ENCODE peak calls at places on chromosomes 16 and 17, in seven cellular contexts. One of them, this sample, is unnamed. For H3K4me1 and H3K36me3, the result is how much of the 10 kb centered on the place peaks cover.

GRCh38 chr17:64781394-64781793 is 119.3 kb upstream of the SMURF2 start:
- DNase-seq in HAP-1: no peak
- DNase-seq in left ventricle myocardium inferior: peak
- DNase-seq in psoas muscle: peak
- DNase-seq in upper lobe of right lung: peak
- DNase-seq in GM23338: peak
- DNase-seq in A673: no peak
- DNase-seq in this sample: peak

GRCh38 chr16:10895053-10895946 is 18.3 kb downstream of the CIITA start:
- DNase-seq in HAP-1: peak
- DNase-seq in left ventricle myocardium inferior: peak
- DNase-seq in psoas muscle: peak
- DNase-seq in upper lobe of right lung: no peak
- DNase-seq in GM23338: peak
- DNase-seq in A673: peak
- DNase-seq in this sample: no peak

GRCh38 chr16:89922884-89923639 is at the start of gene TUBB3:
- DNase-seq in HAP-1: peak
- DNase-seq in left ventricle myocardium inferior: peak
- DNase-seq in psoas muscle: no peak
- DNase-seq in upper lobe of right lung: peak
- DNase-seq in GM23338: peak
- DNase-seq in A673: peak
- DNase-seq in this sample: peak

GRCh38 chr17:1495265-1495664 is 2.8 kb upstream of the MYO1C start:
- DNase-seq in HAP-1: no peak
- DNase-seq in left ventricle myocardium inferior: peak
- DNase-seq in psoas muscle: peak
- DNase-seq in upper lobe of right lung: no peak
- DNase-seq in GM23338: no peak
- DNase-seq in A673: no peak
- DNase-seq in this sample: no peak

GRCh38 chr17:2397247-2398171 is 3.4 kb downstream of the MNT start:
- DNase-seq in HAP-1: no peak
- DNase-seq in left ventricle myocardium inferior: no peak
- DNase-seq in psoas muscle: no peak
- DNase-seq in upper lobe of right lung: peak
- DNase-seq in GM23338: no peak
- DNase-seq in A673: no peak
- DNase-seq in this sample: no peak

GRCh38 chr16:11370084-11370931 is 25.0 kb downstream of the RMI2 start:
- DNase-seq in HAP-1: no peak
- DNase-seq in left ventricle myocardium inferior: no peak
- DNase-seq in psoas muscle: no peak
- DNase-seq in upper lobe of right lung: peak
- DNase-seq in GM23338: no peak
- DNase-seq in A673: no peak
- DNase-seq in this sample: no peak

GRCh38 chr17:42459983-42460300 is 1.3 kb downstream of the ATP6V0A1 start:
- DNase-seq in HAP-1: peak
- DNase-seq in left ventricle myocardium inferior: no peak
- DNase-seq in psoas muscle: no peak
- DNase-seq in upper lobe of right lung: no peak
- DNase-seq in GM23338: no peak
- DNase-seq in A673: no peak
- DNase-seq in this sample: no peak

GRCh38 chr17:65745241-65745640 is 183.8 kb upstream of the AXIN2 start:
- DNase-seq in HAP-1: no peak
- DNase-seq in left ventricle myocardium inferior: no peak
- DNase-seq in psoas muscle: no peak
- DNase-seq in upper lobe of right lung: no peak
- DNase-seq in GM23338: no peak
- DNase-seq in A673: no peak
- DNase-seq in this sample: no peak

GRCh38 chr17:65743313-65743665 is 181.8 kb upstream of the AXIN2 start:
- DNase-seq in HAP-1: no peak
- DNase-seq in left ventricle myocardium inferior: no peak
- DNase-seq in psoas muscle: no peak
- DNase-seq in upper lobe of right lung: no peak
- DNase-seq in GM23338: no peak
- DNase-seq in A673: no peak
- DNase-seq in this sample: no peak

GRCh38 chr17:2023692-2024571 is 1.2 kb downstream of the RTN4RL1 start:
- DNase-seq in HAP-1: peak
- DNase-seq in left ventricle myocardium inferior: no peak
- DNase-seq in psoas muscle: peak
- DNase-seq in upper lobe of right lung: peak
- DNase-seq in GM23338: peak
- DNase-seq in A673: peak
- DNase-seq in this sample: peak

DNA sequence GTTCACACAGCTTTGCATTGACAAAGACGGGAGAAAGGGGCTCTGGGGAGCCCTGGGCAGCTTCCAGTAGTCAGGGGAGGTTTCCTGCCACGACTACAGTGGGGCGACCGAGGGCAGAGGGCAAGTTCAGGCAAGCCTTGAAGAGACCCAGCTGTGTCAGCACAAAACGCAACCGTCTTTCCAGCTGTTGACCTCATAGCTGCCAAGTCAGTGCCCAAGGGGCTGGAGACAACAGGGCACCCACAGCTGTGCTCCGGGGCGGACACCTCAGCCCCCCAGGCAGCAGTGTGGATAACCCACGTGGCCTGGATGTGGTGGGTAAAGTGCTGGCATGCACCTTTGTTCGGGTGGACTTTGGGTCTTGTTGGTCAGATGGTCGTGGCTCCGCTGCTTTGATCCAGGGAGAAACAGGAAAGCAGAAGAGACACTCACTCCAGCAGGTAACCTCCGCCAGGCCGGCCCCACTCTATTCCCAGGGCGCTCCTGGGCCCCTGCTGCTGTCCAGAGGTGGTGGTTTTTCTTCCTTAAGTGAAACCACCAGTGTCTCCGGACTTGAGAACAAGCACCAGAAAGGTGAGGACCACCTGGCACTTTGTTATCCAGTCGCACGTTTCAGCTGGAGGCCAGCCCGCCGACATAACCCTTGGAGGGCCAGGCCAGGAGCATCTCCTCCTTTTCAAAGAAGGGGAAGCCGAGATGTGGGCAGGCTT is 17.6 kb upstream of the CBX2 start:
- DNase-seq in HAP-1: no peak
- DNase-seq in left ventricle myocardium inferior: no peak
- DNase-seq in psoas muscle: no peak
- DNase-seq in upper lobe of right lung: peak
- DNase-seq in GM23338: no peak
- DNase-seq in A673: no peak
- DNase-seq in this sample: peak
- H3K4me1 ChIP-seq in HAP-1: under half
- H3K4me1 ChIP-seq in left ventricle myocardium inferior: under half
- H3K4me1 ChIP-seq in psoas muscle: under half
- H3K4me1 ChIP-seq in upper lobe of right lung: under half
- H3K4me1 ChIP-seq in GM23338: under half
- H3K4me1 ChIP-seq in A673: under half
- H3K4me1 ChIP-seq in this sample: under half

DNA sequence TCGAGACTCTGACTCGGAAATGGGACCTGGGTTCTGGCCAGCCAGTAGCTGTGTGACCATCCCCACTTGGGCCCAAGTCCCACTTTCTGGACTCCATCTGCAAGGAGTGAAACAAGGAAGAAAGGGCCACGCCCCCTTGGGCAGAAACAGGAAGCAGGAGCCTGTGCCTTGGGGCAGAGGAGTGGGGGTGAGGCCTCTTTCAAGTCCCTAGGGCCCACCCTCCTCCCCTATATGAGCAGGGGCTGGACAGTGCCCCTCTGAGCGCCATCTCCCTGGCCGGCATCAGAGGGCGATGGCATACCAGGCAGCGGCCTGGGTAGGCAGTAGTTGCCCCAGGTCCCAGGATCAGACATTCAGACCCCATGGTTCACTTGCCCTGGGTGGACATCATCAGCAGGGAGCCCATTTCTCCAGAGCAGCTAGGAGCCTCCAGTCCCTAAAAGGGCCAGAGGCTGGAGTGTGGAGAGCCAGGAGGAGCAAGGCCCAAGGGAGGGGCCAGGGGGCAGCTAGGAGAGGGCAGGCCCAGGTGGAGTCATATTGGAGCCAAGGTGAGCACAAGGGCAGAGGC is 7.1 kb downstream of the BCAR1 start:
- DNase-seq in HAP-1: no peak
- DNase-seq in left ventricle myocardium inferior: no peak
- DNase-seq in psoas muscle: no peak
- DNase-seq in upper lobe of right lung: no peak
- DNase-seq in GM23338: no peak
- DNase-seq in A673: no peak
- DNase-seq in this sample: peak
- H3K36me3 ChIP-seq in HAP-1: under half
- H3K36me3 ChIP-seq in left ventricle myocardium inferior: under half
- H3K36me3 ChIP-seq in psoas muscle: under half
- H3K36me3 ChIP-seq in upper lobe of right lung: under half
- H3K36me3 ChIP-seq in GM23338: under half
- H3K36me3 ChIP-seq in A673: under half
- H3K36me3 ChIP-seq in this sample: under half

DNA sequence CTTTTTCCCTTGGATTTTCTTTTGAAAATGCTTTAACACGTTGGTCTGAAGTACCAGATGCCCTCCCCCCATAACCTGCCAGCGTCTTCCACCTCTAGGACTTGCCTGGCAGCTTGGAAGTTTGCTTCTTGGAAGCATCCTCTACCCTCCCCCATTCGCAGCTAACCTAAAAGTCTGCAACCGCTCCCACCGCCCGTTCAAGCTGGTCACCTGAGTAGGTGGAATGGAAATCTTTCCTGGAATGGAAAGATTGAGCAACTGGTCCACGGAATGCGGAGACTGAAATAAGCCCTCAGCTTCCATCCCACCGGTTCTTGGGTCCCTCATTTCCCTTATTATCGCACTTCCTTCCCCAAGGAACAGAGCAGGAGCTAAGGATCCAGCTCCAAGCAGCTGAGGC is 31.4 kb downstream of the HS3ST3B1 start:
- DNase-seq in HAP-1: no peak
- DNase-seq in left ventricle myocardium inferior: no peak
- DNase-seq in psoas muscle: no peak
- DNase-seq in upper lobe of right lung: no peak
- DNase-seq in GM23338: peak
- DNase-seq in A673: no peak
- DNase-seq in this sample: no peak
- H3K4me1 ChIP-seq in HAP-1: under half
- H3K4me1 ChIP-seq in left ventricle myocardium inferior: under half
- H3K4me1 ChIP-seq in psoas muscle: under half
- H3K4me1 ChIP-seq in upper lobe of right lung: under half
- H3K4me1 ChIP-seq in GM23338: half or more
- H3K4me1 ChIP-seq in A673: under half
- H3K4me1 ChIP-seq in this sample: under half

GRCh38 chr16:57661936-57662906 is 5.9 kb upstream of the ADGRG3 start:
- DNase-seq in HAP-1: no peak
- DNase-seq in left ventricle myocardium inferior: no peak
- DNase-seq in psoas muscle: no peak
- DNase-seq in upper lobe of right lung: no peak
- DNase-seq in GM23338: no peak
- DNase-seq in A673: no peak
- DNase-seq in this sample: no peak
- H3K36me3 ChIP-seq in HAP-1: under half
- H3K36me3 ChIP-seq in left ventricle myocardium inferior: under half
- H3K36me3 ChIP-seq in psoas muscle: under half
- H3K36me3 ChIP-seq in upper lobe of right lung: under half
- H3K36me3 ChIP-seq in GM23338: under half
- H3K36me3 ChIP-seq in A673: under half
- H3K36me3 ChIP-seq in this sample: half or more